ENCODE peak calls at places on chromosomes 1 and 21, in four cellular contexts. L is PC-9, K is HS-5, H is GM23248. P is an unnamed sample.

GRCh38 chr1:207316141-207316540 is 5.3 kb upstream of the CD55 start:
- DNase-seq in K (no peak), L (peak; percentile 94), H (no peak), P (no peak)

GRCh38 chr1:172286629-172287076 is 133.8 kb upstream of the C1orf105 start:
- DNase-seq in H (peak; percentile 94), K (peak; percentile 52), L (peak; percentile 37), P (peak; percentile 67)

GRCh38 chr21:33660406-33660805 is 18.1 kb downstream of the ITSN1 start:
- DNase-seq in L (no peak), H (peak; percentile 41), K (no peak), P (no peak)

GRCh38 chr1:37947364-37947763 is 511 bp upstream of the INPP5B start:
- DNase-seq in H (no peak), L (no peak), K (no peak), P (no peak)

GRCh38 chr1:115829023-115829674 is 11.8 kb downstream of the NHLH2 start:
- DNase-seq in H (peak; percentile 97), L (peak; percentile 73), K (peak; percentile 91), P (peak; percentile 91)

GRCh38 chr1:116529199-116529616 is 41.6 kb downstream of the CD58 start:
- DNase-seq in K (no peak), H (peak; percentile 31), L (no peak), P (peak; percentile 75)

GRCh38 chr1:115377411-115377810 is 39.4 kb upstream of the NGF start:
- DNase-seq in L (no peak), H (peak; percentile 48), K (no peak), P (peak; percentile 30)

GRCh38 chr21:14707265-14708020 is 161.3 kb upstream of the SAMSN1 start:
- DNase-seq in K (no peak), H (no peak), L (no peak), P (no peak)

GRCh38 chr1:150562384-150563339 is 13.5 kb downstream of the ADAMTSL4 start:
- DNase-seq in K (no peak), H (no peak), L (no peak), P (peak; percentile 38)

P was measured in ELR.